ENCODE peak calls at places on chromosomes 13 and 19, in six cellular contexts. One of them, this sample, is unnamed. For H3K27me3 and H3K4me1, the result is how much of the 10 kb centered on the place peaks cover.

GRCh38 chr19:4640247-4641000 is 1.1 kb downstream of the TNFAIP8L1 start:
- DNase-seq in tibial artery: no peak
- DNase-seq in stomach: no peak
- DNase-seq in neuronal stem cell: no peak
- DNase-seq in CD8-positive, alpha-beta memory T cell: no peak
- DNase-seq in uterus: no peak
- DNase-seq in this sample: no peak

GRCh38 chr19:53864308-53864836 is 3.3 kb upstream of the MYADM start:
- DNase-seq in tibial artery: no peak
- DNase-seq in stomach: peak
- DNase-seq in neuronal stem cell: no peak
- DNase-seq in CD8-positive, alpha-beta memory T cell: no peak
- DNase-seq in uterus: no peak
- DNase-seq in this sample: no peak

GRCh38 chr13:60721063-60721462 is 324.0 kb downstream of the TDRD3 start:
- DNase-seq in tibial artery: no peak
- DNase-seq in stomach: no peak
- DNase-seq in neuronal stem cell: no peak
- DNase-seq in CD8-positive, alpha-beta memory T cell: no peak
- DNase-seq in uterus: no peak
- DNase-seq in this sample: no peak

GRCh38 chr19:51760811-51761356 is at the start of gene FPR2:
- DNase-seq in tibial artery: no peak
- DNase-seq in stomach: no peak
- DNase-seq in neuronal stem cell: no peak
- DNase-seq in CD8-positive, alpha-beta memory T cell: no peak
- DNase-seq in uterus: no peak
- DNase-seq in this sample: no peak

GRCh38 chr13:77697208-77698103 is at the start of gene SLAIN1:
- DNase-seq in tibial artery: peak
- DNase-seq in stomach: peak
- DNase-seq in neuronal stem cell: peak
- DNase-seq in CD8-positive, alpha-beta memory T cell: peak
- DNase-seq in uterus: peak
- DNase-seq in this sample: peak

GRCh38 chr13:24032252-24032651 is 128.3 kb upstream of the SPATA13 start:
- DNase-seq in tibial artery: no peak
- DNase-seq in stomach: no peak
- DNase-seq in neuronal stem cell: no peak
- DNase-seq in CD8-positive, alpha-beta memory T cell: no peak
- DNase-seq in uterus: no peak
- DNase-seq in this sample: no peak

GRCh38 chr19:1133471-1133929 is 29.7 kb downstream of the GPX4 start:
- DNase-seq in tibial artery: no peak
- DNase-seq in stomach: peak
- DNase-seq in neuronal stem cell: no peak
- DNase-seq in CD8-positive, alpha-beta memory T cell: peak
- DNase-seq in uterus: no peak
- DNase-seq in this sample: no peak

GRCh38 chr13:35630551-35631275 is 154.2 kb upstream of the MAB21L1 start:
- DNase-seq in tibial artery: no peak
- DNase-seq in stomach: no peak
- DNase-seq in neuronal stem cell: peak
- DNase-seq in CD8-positive, alpha-beta memory T cell: no peak
- DNase-seq in uterus: no peak
- DNase-seq in this sample: peak

GRCh38 chr13:74424455-74424854 is 290.3 kb upstream of the KLF12 start:
- DNase-seq in tibial artery: no peak
- DNase-seq in stomach: no peak
- DNase-seq in neuronal stem cell: no peak
- DNase-seq in CD8-positive, alpha-beta memory T cell: no peak
- DNase-seq in uterus: no peak
- DNase-seq in this sample: no peak

GRCh38 chr13:90307136-90307535 is 1040.4 kb upstream of the MIR17HG start:
- DNase-seq in tibial artery: no peak
- DNase-seq in stomach: no peak
- DNase-seq in neuronal stem cell: no peak
- DNase-seq in CD8-positive, alpha-beta memory T cell: no peak
- DNase-seq in uterus: no peak
- DNase-seq in this sample: no peak

GRCh38 chr13:26629260-26629659 is 71.8 kb downstream of the WASF3 start:
- DNase-seq in tibial artery: no peak
- DNase-seq in stomach: no peak
- DNase-seq in neuronal stem cell: no peak
- DNase-seq in CD8-positive, alpha-beta memory T cell: no peak
- DNase-seq in uterus: no peak
- DNase-seq in this sample: no peak

GRCh38 chr13:45086484-45086883 is 33.8 kb upstream of the GTF2F2 start:
- DNase-seq in tibial artery: no peak
- DNase-seq in stomach: no peak
- DNase-seq in neuronal stem cell: no peak
- DNase-seq in CD8-positive, alpha-beta memory T cell: no peak
- DNase-seq in uterus: no peak
- DNase-seq in this sample: no peak

GRCh38 chr19:35899547-35900214 is 659 bp downstream of the NFKBID start:
- DNase-seq in tibial artery: peak
- DNase-seq in stomach: peak
- DNase-seq in neuronal stem cell: peak
- DNase-seq in CD8-positive, alpha-beta memory T cell: peak
- DNase-seq in uterus: peak
- DNase-seq in this sample: peak

GRCh38 chr13:112895521-112896465 is 73.2 kb upstream of the MCF2L start:
- DNase-seq in tibial artery: no peak
- DNase-seq in stomach: no peak
- DNase-seq in neuronal stem cell: no peak
- DNase-seq in CD8-positive, alpha-beta memory T cell: no peak
- DNase-seq in uterus: no peak
- DNase-seq in this sample: no peak

GRCh38 chr13:25963681-25964080 is 88.1 kb downstream of the SHISA2 start:
- DNase-seq in tibial artery: no peak
- DNase-seq in stomach: no peak
- DNase-seq in neuronal stem cell: no peak
- DNase-seq in CD8-positive, alpha-beta memory T cell: no peak
- DNase-seq in uterus: no peak
- DNase-seq in this sample: peak

DNA sequence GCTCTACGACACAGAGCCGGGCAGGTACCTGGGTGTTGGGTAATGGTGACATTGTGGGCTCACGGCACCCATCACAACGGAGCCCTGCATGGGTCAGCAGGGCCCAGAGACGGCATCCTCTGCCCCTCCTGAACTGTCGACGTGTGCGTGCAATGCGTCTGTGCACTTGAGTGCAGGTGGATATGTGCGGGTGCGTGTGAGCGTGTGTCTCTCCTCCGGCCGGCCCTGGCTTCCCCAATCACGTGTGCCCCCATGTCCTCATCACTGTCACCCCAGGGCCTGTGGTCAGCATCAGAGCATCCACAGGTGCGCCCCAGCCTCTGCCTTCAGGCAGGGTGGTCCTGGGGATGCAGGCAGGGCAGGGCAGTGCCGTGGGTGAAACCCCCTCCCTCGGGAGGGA is 37.2 kb upstream of the TPM4 start:
- DNase-seq in tibial artery: no peak
- DNase-seq in stomach: no peak
- DNase-seq in neuronal stem cell: no peak
- DNase-seq in CD8-positive, alpha-beta memory T cell: no peak
- DNase-seq in uterus: no peak
- DNase-seq in this sample: no peak
- H3K27me3 ChIP-seq in tibial artery: under half
- H3K27me3 ChIP-seq in stomach: under half
- H3K27me3 ChIP-seq in neuronal stem cell: under half
- H3K27me3 ChIP-seq in CD8-positive, alpha-beta memory T cell: under half
- H3K27me3 ChIP-seq in uterus: under half
- H3K27me3 ChIP-seq in this sample: under half

DNA sequence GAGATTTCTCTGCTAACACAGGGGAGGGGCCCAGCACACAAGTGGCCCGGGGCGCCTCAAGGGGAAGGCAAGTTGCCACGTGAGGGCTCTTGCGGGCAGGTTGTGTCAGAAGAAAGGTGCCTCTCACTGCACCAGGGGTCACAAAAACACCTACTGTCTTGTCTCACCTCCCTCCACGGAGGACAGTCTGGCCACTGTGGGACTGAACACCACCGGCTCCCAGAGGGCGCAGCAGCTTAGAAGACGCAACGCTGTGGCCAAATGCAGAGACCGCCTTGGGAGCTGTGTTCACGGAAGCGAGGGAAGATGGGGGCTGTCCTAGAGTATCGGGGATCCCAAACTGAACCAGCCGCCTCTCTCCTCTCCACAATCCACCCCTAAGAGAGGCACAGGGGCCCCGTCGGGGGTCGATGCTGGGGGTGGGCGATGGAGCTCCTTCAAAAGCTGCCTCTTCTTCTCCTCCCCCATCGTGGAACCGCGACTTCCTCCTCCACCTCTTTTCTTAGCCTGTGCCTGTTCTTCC is 177.5 kb downstream of the FOXO1 start:
- DNase-seq in tibial artery: no peak
- DNase-seq in stomach: no peak
- DNase-seq in neuronal stem cell: no peak
- DNase-seq in CD8-positive, alpha-beta memory T cell: no peak
- DNase-seq in uterus: no peak
- DNase-seq in this sample: no peak
- H3K4me1 ChIP-seq in tibial artery: under half
- H3K4me1 ChIP-seq in stomach: under half
- H3K4me1 ChIP-seq in neuronal stem cell: under half
- H3K4me1 ChIP-seq in CD8-positive, alpha-beta memory T cell: half or more
- H3K4me1 ChIP-seq in uterus: under half
- H3K4me1 ChIP-seq in this sample: under half

GRCh38 chr19:42285546-42285945 is 16.4 kb upstream of the PRR19 start:
- DNase-seq in tibial artery: no peak
- DNase-seq in stomach: no peak
- DNase-seq in neuronal stem cell: no peak
- DNase-seq in CD8-positive, alpha-beta memory T cell: no peak
- DNase-seq in uterus: no peak
- DNase-seq in this sample: no peak
- H3K4me3 ChIP-seq in tibial artery: peak
- H3K4me3 ChIP-seq in stomach: peak
- H3K4me3 ChIP-seq in neuronal stem cell: peak
- H3K4me3 ChIP-seq in CD8-positive, alpha-beta memory T cell: peak
- H3K4me3 ChIP-seq in uterus: no peak
- H3K4me3 ChIP-seq in this sample: peak

GRCh38 chr19:12649941-12650340 is 16.6 kb downstream of the MAN2B1 start:
- DNase-seq in tibial artery: no peak
- DNase-seq in stomach: no peak
- DNase-seq in neuronal stem cell: no peak
- DNase-seq in CD8-positive, alpha-beta memory T cell: no peak
- DNase-seq in uterus: no peak
- DNase-seq in this sample: no peak
- H3K27me3 ChIP-seq in tibial artery: under half
- H3K27me3 ChIP-seq in stomach: under half
- H3K27me3 ChIP-seq in neuronal stem cell: under half
- H3K27me3 ChIP-seq in CD8-positive, alpha-beta memory T cell: under half
- H3K27me3 ChIP-seq in uterus: under half
- H3K27me3 ChIP-seq in this sample: under half

GRCh38 chr13:52003551-52003950 is 7.7 kb downstream of the ATP7B start:
- DNase-seq in tibial artery: no peak
- DNase-seq in stomach: no peak
- DNase-seq in neuronal stem cell: no peak
- DNase-seq in CD8-positive, alpha-beta memory T cell: no peak
- DNase-seq in uterus: no peak
- DNase-seq in this sample: no peak
- H3K4me1 ChIP-seq in tibial artery: under half
- H3K4me1 ChIP-seq in stomach: under half
- H3K4me1 ChIP-seq in neuronal stem cell: under half
- H3K4me1 ChIP-seq in CD8-positive, alpha-beta memory T cell: under half
- H3K4me1 ChIP-seq in uterus: under half
- H3K4me1 ChIP-seq in this sample: under half

DNA sequence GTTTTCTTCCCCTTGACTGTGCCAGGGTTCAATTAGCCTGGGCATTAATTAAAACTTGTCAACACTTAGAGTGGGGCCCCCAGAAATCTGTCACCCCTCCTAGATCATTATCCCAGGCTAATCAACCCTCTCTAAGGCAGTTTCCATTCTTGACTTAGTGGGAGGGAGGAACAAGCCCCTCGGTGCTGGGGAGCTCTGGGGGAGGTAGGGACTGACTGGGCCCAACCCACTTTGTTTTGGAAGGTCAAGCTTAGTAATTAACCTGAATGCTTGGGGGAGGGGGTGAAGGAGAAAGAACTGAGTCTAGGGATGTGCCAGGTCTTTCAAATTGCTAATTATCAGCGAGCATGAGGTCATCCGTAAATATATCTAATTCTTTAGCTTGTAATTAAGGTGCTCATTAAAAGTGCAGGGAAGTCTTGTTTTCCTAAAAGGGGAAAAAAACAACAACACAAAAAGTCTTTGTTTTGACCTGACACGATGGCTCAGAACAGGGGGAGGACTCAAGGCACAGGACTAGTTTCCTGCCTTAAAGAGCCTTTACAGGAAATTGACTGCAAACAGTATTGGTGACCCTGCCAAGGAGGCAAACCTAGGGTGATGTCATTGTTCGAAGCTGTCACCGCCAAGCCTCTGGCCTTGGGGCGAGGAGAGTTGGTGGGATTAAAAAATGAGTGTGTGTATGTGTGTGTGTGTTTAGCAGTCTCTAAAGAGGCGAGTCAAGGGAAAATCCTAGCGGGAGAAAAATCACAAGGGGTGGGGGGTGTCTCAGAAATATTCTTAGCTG is 19.4 kb downstream of the ACTN4 start:
- DNase-seq in tibial artery: peak
- DNase-seq in stomach: no peak
- DNase-seq in neuronal stem cell: peak
- DNase-seq in CD8-positive, alpha-beta memory T cell: peak
- DNase-seq in uterus: no peak
- DNase-seq in this sample: peak
- H3K4me3 ChIP-seq in tibial artery: no peak
- H3K4me3 ChIP-seq in stomach: no peak
- H3K4me3 ChIP-seq in neuronal stem cell: no peak
- H3K4me3 ChIP-seq in CD8-positive, alpha-beta memory T cell: no peak
- H3K4me3 ChIP-seq in uterus: no peak
- H3K4me3 ChIP-seq in this sample: no peak

GRCh38 chr19:49065905-49066512 is 1.4 kb upstream of the NTF4 start:
- DNase-seq in tibial artery: no peak
- DNase-seq in stomach: no peak
- DNase-seq in neuronal stem cell: no peak
- DNase-seq in CD8-positive, alpha-beta memory T cell: no peak
- DNase-seq in uterus: no peak
- DNase-seq in this sample: no peak
- H3K27me3 ChIP-seq in tibial artery: under half
- H3K27me3 ChIP-seq in stomach: under half
- H3K27me3 ChIP-seq in neuronal stem cell: under half
- H3K27me3 ChIP-seq in CD8-positive, alpha-beta memory T cell: under half
- H3K27me3 ChIP-seq in uterus: under half
- H3K27me3 ChIP-seq in this sample: under half